ENCODE peak calls at places on chromosomes 1 and 21, in six cellular contexts. One of them, this sample, is unnamed.
A peak's percentile ranks its signal among the peaks of the same experiment; 100 is the strongest.

GRCh38 chr21:45136927-45137611 is 62.7 kb downstream of the ADARB1 start:
- DNase-seq in PC-3: peak; percentile 92
- DNase-seq in HCT116: peak; percentile 57
- DNase-seq in neural progenitor cell: peak; percentile 92
- DNase-seq in SK-N-SH: peak; percentile 90
- DNase-seq in GM23248: peak; percentile 89
- DNase-seq in this sample: peak; percentile 83

GRCh38 chr1:41862411-41863221 is 56.1 kb downstream of the HIVEP3 start:
- DNase-seq in PC-3: peak; percentile 96
- DNase-seq in HCT116: peak; percentile 83
- DNase-seq in neural progenitor cell: no peak
- DNase-seq in SK-N-SH: no peak
- DNase-seq in GM23248: peak; percentile 95
- DNase-seq in this sample: no peak

GRCh38 chr1:11685210-11685752 is 4.3 kb upstream of the MAD2L2 start:
- DNase-seq in PC-3: no peak
- DNase-seq in HCT116: no peak
- DNase-seq in neural progenitor cell: no peak
- DNase-seq in SK-N-SH: no peak
- DNase-seq in GM23248: no peak
- DNase-seq in this sample: no peak

GRCh38 chr1:44417351-44418021 is 12.4 kb downstream of the RNF220 start:
- DNase-seq in PC-3: no peak
- DNase-seq in HCT116: no peak
- DNase-seq in neural progenitor cell: peak; percentile 95
- DNase-seq in SK-N-SH: peak; percentile 81
- DNase-seq in GM23248: peak; percentile 59
- DNase-seq in this sample: no peak

GRCh38 chr1:218345673-218346390 is 696 bp downstream of the TGFB2 start:
- DNase-seq in PC-3: peak; percentile 89
- DNase-seq in HCT116: no peak
- DNase-seq in neural progenitor cell: peak; percentile 80
- DNase-seq in SK-N-SH: peak; percentile 89
- DNase-seq in GM23248: peak; percentile 89
- DNase-seq in this sample: peak; percentile 77

GRCh38 chr1:119859647-119860046 is 36.7 kb downstream of the ADAM30 start:
- DNase-seq in PC-3: peak; percentile 87
- DNase-seq in HCT116: peak; percentile 21
- DNase-seq in neural progenitor cell: no peak
- DNase-seq in SK-N-SH: no peak
- DNase-seq in GM23248: peak; percentile 88
- DNase-seq in this sample: peak; percentile 69

GRCh38 chr1:45640293-45640692 is 16.4 kb upstream of the CCDC17 start:
- DNase-seq in PC-3: no peak
- DNase-seq in HCT116: no peak
- DNase-seq in neural progenitor cell: no peak
- DNase-seq in SK-N-SH: no peak
- DNase-seq in GM23248: no peak
- DNase-seq in this sample: no peak

GRCh38 chr1:228041316-228041715 is 34.5 kb downstream of the WNT3A start:
- DNase-seq in PC-3: no peak
- DNase-seq in HCT116: no peak
- DNase-seq in neural progenitor cell: no peak
- DNase-seq in SK-N-SH: no peak
- DNase-seq in GM23248: no peak
- DNase-seq in this sample: no peak

GRCh38 chr1:172727956-172728603 is 69.2 kb downstream of the FASLG start:
- DNase-seq in PC-3: peak; percentile 97
- DNase-seq in HCT116: peak; percentile 63
- DNase-seq in neural progenitor cell: peak; percentile 42
- DNase-seq in SK-N-SH: peak; percentile 28
- DNase-seq in GM23248: peak; percentile 51
- DNase-seq in this sample: peak; percentile 87

GRCh38 chr1:9235123-9235513 is 544 bp downstream of the H6PD start:
- DNase-seq in PC-3: peak; percentile 31
- DNase-seq in HCT116: no peak
- DNase-seq in neural progenitor cell: no peak
- DNase-seq in SK-N-SH: no peak
- DNase-seq in GM23248: peak; percentile 82
- DNase-seq in this sample: no peak

GRCh38 chr1:230831706-230832105 is 36.6 kb downstream of the C1orf198 start:
- DNase-seq in PC-3: no peak
- DNase-seq in HCT116: no peak
- DNase-seq in neural progenitor cell: no peak
- DNase-seq in SK-N-SH: no peak
- DNase-seq in GM23248: no peak
- DNase-seq in this sample: no peak

DNA sequence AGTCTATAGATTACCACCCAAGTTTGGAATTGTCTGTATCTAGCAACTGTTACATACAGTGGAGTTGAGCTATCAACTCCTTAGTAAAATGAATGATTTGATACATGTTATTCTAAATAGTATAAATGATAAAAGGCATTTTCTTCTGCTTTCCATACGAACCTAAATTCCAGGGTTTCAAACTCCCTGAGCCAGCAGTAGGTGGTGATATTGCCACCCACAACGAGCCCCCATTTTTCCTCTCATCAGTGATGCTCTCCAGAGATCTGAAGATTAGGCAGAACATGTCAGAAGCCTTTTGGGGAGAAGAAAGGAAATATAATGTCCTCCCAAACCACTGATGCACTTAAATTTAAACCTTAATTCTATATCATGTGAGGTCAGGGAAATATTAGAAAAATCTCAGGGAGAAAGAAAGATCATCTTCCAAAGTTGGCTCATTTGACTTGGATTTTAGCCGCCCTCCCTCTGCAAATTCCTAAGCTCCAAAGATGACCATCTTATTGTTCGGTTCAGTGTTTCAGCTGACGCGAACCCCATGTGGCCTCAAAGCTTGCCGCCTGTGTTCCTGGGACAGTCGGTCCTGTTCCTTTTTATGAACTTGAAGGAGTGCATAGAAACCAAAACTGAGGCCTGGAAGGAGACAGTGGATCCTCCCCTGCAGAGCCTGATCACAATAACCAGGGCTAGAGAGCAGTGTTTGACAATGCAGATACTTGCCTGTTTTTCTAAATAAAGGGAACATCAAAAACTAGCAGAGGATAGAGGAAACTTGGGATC is 2.3 kb downstream of the EVA1C start:
- DNase-seq in PC-3: peak; percentile 61
- DNase-seq in HCT116: no peak
- DNase-seq in neural progenitor cell: peak; percentile 11
- DNase-seq in SK-N-SH: peak; percentile 42
- DNase-seq in GM23248: peak; percentile 66
- DNase-seq in this sample: no peak
- H3K9ac ChIP-seq in PC-3: no peak overlapping the region
- H3K9ac ChIP-seq in HCT116: peak overlapping the region; percentile 90
- H3K9ac ChIP-seq in neural progenitor cell: no peak overlapping the region
- H3K9ac ChIP-seq in SK-N-SH: peak overlapping the region; percentile 97
- H3K9ac ChIP-seq in GM23248: no peak overlapping the region
- H3K9ac ChIP-seq in this sample: no peak overlapping the region

GRCh38 chr1:66317156-66317543 is 216.8 kb upstream of the SGIP1 start:
- DNase-seq in PC-3: no peak
- DNase-seq in HCT116: no peak
- DNase-seq in neural progenitor cell: no peak
- DNase-seq in SK-N-SH: no peak
- DNase-seq in GM23248: no peak
- DNase-seq in this sample: no peak
- TF ChIP-seq EZH2phosphoT487 in PC-3: no peak
- TF ChIP-seq EZH2phosphoT487 in HCT116: no peak
- TF ChIP-seq EZH2phosphoT487 in neural progenitor cell: no peak
- TF ChIP-seq EZH2phosphoT487 in SK-N-SH: no peak
- TF ChIP-seq EZH2phosphoT487 in GM23248: no peak
- TF ChIP-seq EZH2phosphoT487 in this sample: no peak

DNA sequence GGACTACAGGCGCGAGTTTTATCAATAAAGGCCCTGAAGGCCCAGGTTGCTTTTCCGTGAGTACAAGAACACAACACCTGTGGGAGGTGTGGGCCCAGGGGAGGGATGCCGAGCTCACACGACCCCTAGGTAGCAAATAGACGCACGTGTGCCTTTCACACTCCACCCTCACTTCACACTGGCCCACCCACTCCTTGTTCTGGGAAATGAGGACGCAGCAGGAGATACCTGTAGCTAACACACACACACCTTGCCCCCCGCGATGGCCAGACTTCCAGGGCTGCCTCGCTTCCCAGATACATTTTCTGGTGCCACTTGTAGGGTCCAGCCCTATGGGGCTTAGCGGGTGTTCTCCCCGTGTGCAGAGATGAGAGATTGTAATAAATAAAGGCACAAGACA is 4.3 kb upstream of the CCDC27 start:
- DNase-seq in PC-3: no peak
- DNase-seq in HCT116: no peak
- DNase-seq in neural progenitor cell: no peak
- DNase-seq in SK-N-SH: no peak
- DNase-seq in GM23248: no peak
- DNase-seq in this sample: no peak
- H3K9ac ChIP-seq in PC-3: peak overlapping the region; percentile 80
- H3K9ac ChIP-seq in HCT116: no peak overlapping the region
- H3K9ac ChIP-seq in neural progenitor cell: no peak overlapping the region
- H3K9ac ChIP-seq in SK-N-SH: no peak overlapping the region
- H3K9ac ChIP-seq in GM23248: peak overlapping the region; percentile 71
- H3K9ac ChIP-seq in this sample: no peak overlapping the region

DNA sequence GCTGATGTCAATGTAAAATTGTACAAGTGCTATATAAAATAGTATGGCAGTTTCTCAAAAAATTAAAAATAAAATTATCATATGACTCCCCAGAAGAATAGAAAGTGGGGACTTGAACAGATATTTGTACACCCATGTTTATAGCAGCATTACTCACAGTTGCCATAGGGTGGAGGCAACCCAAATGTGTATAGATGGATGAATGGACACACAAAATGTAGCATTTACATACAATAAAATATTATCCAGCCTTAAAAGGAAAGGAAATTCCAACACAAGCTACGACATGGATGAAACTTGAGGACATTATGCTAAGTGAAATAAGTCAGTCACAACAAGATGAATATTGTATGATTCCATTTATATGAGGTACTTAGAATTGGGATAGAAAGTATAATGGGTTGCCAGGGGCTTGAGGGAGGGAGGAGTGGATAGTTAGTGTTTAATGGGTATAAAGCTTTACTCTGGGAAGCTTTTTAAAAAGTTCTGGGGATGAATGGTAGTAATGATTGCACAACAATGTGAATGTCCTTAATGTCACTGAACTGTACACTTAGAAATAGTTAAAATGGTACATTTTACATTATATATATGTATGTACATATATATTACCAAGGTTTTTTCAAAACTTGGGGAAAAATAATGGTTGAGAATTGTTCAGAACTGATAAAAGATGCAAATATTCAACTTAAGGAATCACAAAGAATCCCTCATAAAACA is 53.0 kb upstream of the ADORA3 start:
- DNase-seq in PC-3: peak; percentile 22
- DNase-seq in HCT116: no peak
- DNase-seq in neural progenitor cell: no peak
- DNase-seq in SK-N-SH: no peak
- DNase-seq in GM23248: no peak
- DNase-seq in this sample: no peak
- TF ChIP-seq EZH2phosphoT487 in PC-3: no peak
- TF ChIP-seq EZH2phosphoT487 in HCT116: no peak
- TF ChIP-seq EZH2phosphoT487 in neural progenitor cell: no peak
- TF ChIP-seq EZH2phosphoT487 in SK-N-SH: no peak
- TF ChIP-seq EZH2phosphoT487 in GM23248: no peak
- TF ChIP-seq EZH2phosphoT487 in this sample: no peak

GRCh38 chr21:46617267-46618051 is 12.6 kb upstream of the S100B start:
- DNase-seq in PC-3: peak; percentile 4
- DNase-seq in HCT116: no peak
- DNase-seq in neural progenitor cell: no peak
- DNase-seq in SK-N-SH: no peak
- DNase-seq in GM23248: peak; percentile 33
- DNase-seq in this sample: no peak
- H3K9ac ChIP-seq in PC-3: no peak overlapping the region
- H3K9ac ChIP-seq in HCT116: no peak overlapping the region
- H3K9ac ChIP-seq in neural progenitor cell: no peak overlapping the region
- H3K9ac ChIP-seq in SK-N-SH: no peak overlapping the region
- H3K9ac ChIP-seq in GM23248: no peak overlapping the region
- H3K9ac ChIP-seq in this sample: no peak overlapping the region

GRCh38 chr1:111909010-111909409 is 80.5 kb downstream of the KCND3 start:
- DNase-seq in PC-3: no peak
- DNase-seq in HCT116: no peak
- DNase-seq in neural progenitor cell: peak; percentile 58
- DNase-seq in SK-N-SH: no peak
- DNase-seq in GM23248: no peak
- DNase-seq in this sample: no peak
- TF ChIP-seq EZH2phosphoT487 in PC-3: no peak
- TF ChIP-seq EZH2phosphoT487 in HCT116: no peak
- TF ChIP-seq EZH2phosphoT487 in neural progenitor cell: no peak
- TF ChIP-seq EZH2phosphoT487 in SK-N-SH: no peak
- TF ChIP-seq EZH2phosphoT487 in GM23248: no peak
- TF ChIP-seq EZH2phosphoT487 in this sample: no peak